ENCODE peak calls at places on chromosomes 7 and 10, in ten cellular contexts. X, U, W, A, I, B, K, T, Y and E are unnamed samples.

GRCh38 chr7:101077303-101078086 is 7.8 kb upstream of the TRIM56 start:
- DNase-seq in Y (peak), B (no peak), U (peak), W (no peak), T (no peak), I (peak), K (peak), X (no peak), A (peak), E (peak)

GRCh38 chr7:44980393-44981034 is 1.7 kb upstream of the MYO1G start:
- DNase-seq in A (no peak), W (no peak), T (no peak), I (peak), U (no peak), Y (no peak), B (no peak), X (no peak), K (peak), E (no peak)

GRCh38 chr7:29442146-29442545 is 121.5 kb upstream of the PRR15 start:
- DNase-seq in K (peak), X (no peak), B (peak), Y (peak), A (peak), W (no peak), I (peak), U (peak), T (no peak), E (no peak)

GRCh38 chr7:32037650-32038198 is 32.5 kb downstream of the PDE1C start:
- DNase-seq in W (no peak), A (no peak), Y (no peak), T (no peak), B (no peak), U (no peak), I (no peak), K (no peak), X (no peak), E (no peak)

GRCh38 chr7:90675982-90676381 is 79.9 kb downstream of the CDK14 start:
- DNase-seq in A (no peak), X (no peak), I (no peak), B (no peak), K (no peak), U (no peak), T (no peak), W (no peak), Y (no peak), E (no peak)

GRCh38 chr10:15321431-15322321 is 49.4 kb downstream of the FAM171A1 start:
- DNase-seq in W (peak), T (no peak), X (no peak), B (no peak), I (peak), A (no peak), Y (no peak), K (peak), U (no peak), E (no peak)

GRCh38 chr7:156602283-156602682 is 38.3 kb upstream of the RNF32 start:
- DNase-seq in Y (no peak), K (no peak), A (no peak), I (no peak), B (no peak), T (no peak), W (no peak), U (no peak), X (no peak), E (no peak)

GRCh38 chr10:32207544-32207943 is 139.4 kb downstream of the EPC1 start:
- DNase-seq in U (peak), I (peak), B (no peak), K (peak), W (no peak), T (peak), A (peak), X (no peak), Y (peak), E (no peak)

GRCh38 chr10:22849077-22849810 is 78.6 kb upstream of the ARMC3 start:
- DNase-seq in W (no peak), I (peak), K (peak), U (no peak), T (peak), A (no peak), Y (no peak), B (peak), X (peak), E (no peak)

GRCh38 chr10:58436071-58436470 is 50.9 kb downstream of the TFAM start:
- DNase-seq in A (peak), I (no peak), W (no peak), U (peak), T (no peak), K (peak), Y (peak), B (no peak), X (no peak), E (peak)

GRCh38 chr10:100730739-100731602 is 14.4 kb upstream of the PAX2 start:
- DNase-seq in W (no peak), X (no peak), T (no peak), I (no peak), B (no peak), Y (peak), K (peak), U (no peak), A (no peak), E (no peak)

GRCh38 chr10:109166935-109167334 is 756.4 kb downstream of the XPNPEP1 start:
- DNase-seq in U (no peak), X (no peak), Y (no peak), I (peak), K (no peak), A (peak), T (no peak), W (no peak), B (no peak), E (no peak)

GRCh38 chr7:40800771-40801170 is 666.0 kb downstream of the SUGCT start:
- DNase-seq in Y (no peak), W (no peak), T (no peak), A (no peak), I (no peak), X (no peak), B (no peak), K (no peak), U (no peak), E (no peak)

GRCh38 chr7:70694357-70694908 is 437.5 kb upstream of the GALNT17 start:
- DNase-seq in B (no peak), U (no peak), T (peak), W (no peak), I (peak), X (no peak), K (peak), A (no peak), Y (peak), E (no peak)

GRCh38 chr10:22986771-22987542 is 59.1 kb downstream of the ARMC3 start:
- DNase-seq in A (peak), T (no peak), W (no peak), B (no peak), K (peak), X (no peak), U (peak), I (peak), Y (no peak), E (no peak)

GRCh38 chr7:27640914-27641570 is 21.6 kb downstream of the HIBADH start:
- DNase-seq in X (no peak), U (no peak), A (peak), Y (no peak), K (peak), W (no peak), B (peak), I (peak), T (no peak), E (peak)

GRCh38 chr7:28277364-28277763 is 96.8 kb upstream of the JAZF1 start:
- DNase-seq in X (no peak), A (no peak), K (no peak), W (no peak), T (no peak), I (no peak), B (no peak), Y (no peak), U (no peak), E (no peak)

GRCh38 chr7:138773176-138773575 is 24.6 kb upstream of the TMEM213 start:
- DNase-seq in K (no peak), Y (no peak), B (no peak), I (no peak), X (no peak), U (no peak), A (no peak), W (no peak), T (no peak), E (no peak)

GRCh38 chr10:31318382-31318853 is 598 bp upstream of the ZEB1 start:
- DNase-seq in K (peak), T (peak), A (peak), B (peak), W (no peak), X (peak), I (peak), U (peak), Y (peak), E (peak)

GRCh38 chr7:135784013-135784412 is 35.4 kb upstream of the FAM180A start:
- DNase-seq in T (no peak), U (no peak), B (no peak), A (no peak), X (no peak), I (no peak), Y (no peak), W (no peak), K (no peak), E (no peak)

GRCh38 chr7:140079121-140079536 is 16.4 kb upstream of the PARP12 start:
- DNase-seq in T (no peak), X (no peak), Y (peak), W (no peak), B (peak), K (peak), U (no peak), A (peak), I (peak), E (no peak)

GRCh38 chr7:33250421-33250827 is 121.1 kb downstream of the BBS9 start:
- DNase-seq in U (no peak), T (no peak), Y (no peak), X (no peak), A (no peak), W (peak), I (peak), K (peak), B (peak), E (no peak)

GRCh38 chr7:99004781-99005500 is 126.6 kb downstream of the TRRAP start:
- DNase-seq in I (no peak), U (no peak), A (no peak), W (no peak), X (no peak), K (peak), Y (no peak), T (no peak), B (no peak), E (no peak)

GRCh38 chr10:79149345-79149661 is 80.5 kb downstream of the ZMIZ1 start:
- DNase-seq in Y (no peak), K (no peak), A (no peak), T (no peak), I (no peak), W (no peak), U (no peak), B (no peak), X (no peak), E (no peak)
- H3K4me3 ChIP-seq in Y (no peak), K (no peak), A (peak), T (peak), I (no peak), W (no peak), U (peak), B (no peak), X (no peak), E (no peak)

DNA sequence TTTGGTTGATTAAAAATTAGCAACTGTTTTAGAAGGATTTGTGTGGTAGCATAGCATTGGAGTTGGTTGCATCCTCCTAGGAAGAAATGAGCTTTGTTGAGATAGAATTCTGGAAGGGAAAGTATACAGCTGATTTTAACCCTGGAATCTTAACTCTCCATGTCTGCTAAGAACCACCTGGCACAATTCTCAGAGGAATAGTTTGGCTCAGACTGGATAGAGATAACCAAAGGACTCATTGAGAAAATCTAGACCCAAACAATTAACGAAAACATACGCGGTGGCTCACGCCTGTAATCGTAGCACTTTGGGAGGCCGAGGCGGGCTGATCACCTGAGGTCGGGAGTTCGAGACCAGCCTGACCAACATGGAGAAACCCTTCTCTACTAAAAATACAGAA is 99.1 kb upstream of the AOAH start:
- DNase-seq in T (no peak), U (no peak), W (no peak), Y (no peak), K (no peak), A (no peak), B (no peak), X (no peak), I (no peak), E (no peak)
- H3K4me3 ChIP-seq in T (no peak), U (no peak), W (no peak), Y (no peak), K (no peak), A (no peak), B (no peak), X (no peak), I (no peak), E (no peak)

DNA sequence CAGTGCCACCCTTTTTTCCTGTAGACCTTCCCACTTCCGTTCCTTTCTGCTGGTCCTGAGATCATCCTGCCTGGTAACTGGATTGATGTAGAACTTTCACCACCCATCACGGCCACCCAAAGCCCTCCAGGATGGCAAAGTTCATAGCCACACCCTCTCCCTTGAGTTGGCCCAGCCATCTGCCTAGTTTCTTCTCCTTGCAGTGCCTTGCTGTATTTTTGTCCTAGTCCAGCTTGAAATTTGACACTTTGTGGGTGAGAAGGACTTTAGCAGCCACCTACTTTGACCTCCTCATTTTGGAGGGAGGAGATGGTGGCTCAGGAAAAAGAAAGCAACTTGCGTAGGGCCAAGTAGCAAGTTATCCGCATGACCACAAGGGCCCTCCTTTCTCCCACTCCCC is 140.7 kb downstream of the BUB3 start:
- DNase-seq in X (no peak), U (no peak), B (no peak), Y (no peak), A (no peak), T (no peak), W (no peak), I (no peak), K (no peak), E (no peak)
- H3K4me3 ChIP-seq in X (no peak), U (no peak), B (no peak), Y (no peak), A (no peak), T (no peak), W (no peak), I (no peak), K (no peak), E (no peak)

GRCh38 chr7:22386865-22387264 is 29.9 kb upstream of the RAPGEF5 start:
- DNase-seq in B (no peak), X (no peak), W (no peak), A (no peak), U (no peak), I (no peak), T (no peak), Y (no peak), K (no peak), E (no peak)

GRCh38 chr7:22393825-22394458 is 37.0 kb upstream of the RAPGEF5 start:
- DNase-seq in T (no peak), X (no peak), K (peak), Y (peak), U (no peak), A (no peak), I (peak), B (peak), W (no peak), E (no peak)

GRCh38 chr7:22389892-22390291 is 32.9 kb upstream of the RAPGEF5 start:
- DNase-seq in K (no peak), Y (no peak), U (no peak), B (no peak), W (no peak), I (no peak), A (no peak), X (no peak), T (no peak), E (no peak)

GRCh38 chr7:22387583-22387982 is 30.6 kb upstream of the RAPGEF5 start:
- DNase-seq in K (peak), U (no peak), X (no peak), T (no peak), Y (no peak), W (no peak), A (no peak), I (peak), B (peak), E (no peak)

GRCh38 chr7:22390512-22390911 is 33.6 kb upstream of the RAPGEF5 start:
- DNase-seq in W (no peak), T (no peak), K (no peak), U (no peak), A (no peak), Y (no peak), X (no peak), B (no peak), I (no peak), E (no peak)
- H3K4me3 ChIP-seq in W (no peak), T (no peak), K (no peak), U (no peak), A (no peak), Y (no peak), X (no peak), B (no peak), I (no peak), E (no peak)

DNA sequence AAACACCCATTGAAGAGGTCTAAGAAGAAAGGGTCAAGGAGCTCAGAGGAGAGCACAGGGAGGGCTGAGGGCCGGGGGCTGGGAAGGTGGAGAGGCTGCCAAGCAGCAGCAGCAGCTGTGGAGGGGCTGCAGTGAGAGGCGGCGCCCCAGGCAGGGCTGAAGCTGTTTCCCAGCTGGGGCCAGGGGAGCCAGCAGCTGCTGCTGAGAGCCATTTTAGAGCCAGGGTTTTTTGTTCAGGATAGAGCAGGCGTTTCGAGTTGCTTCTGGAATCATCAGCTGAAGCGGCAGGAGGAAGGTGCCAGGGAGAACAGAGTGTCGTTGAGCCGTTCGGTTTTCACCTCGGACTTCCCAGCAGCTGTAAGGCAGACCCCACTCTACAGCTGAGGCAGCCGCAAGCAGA is 62.7 kb downstream of the LANCL2 start:
- DNase-seq in T (no peak), I (no peak), Y (peak), W (no peak), U (no peak), K (no peak), B (no peak), X (no peak), A (no peak), E (no peak)
- H3K4me3 ChIP-seq in T (no peak), I (no peak), Y (no peak), W (no peak), U (no peak), K (no peak), B (no peak), X (no peak), A (no peak), E (no peak)

DNA sequence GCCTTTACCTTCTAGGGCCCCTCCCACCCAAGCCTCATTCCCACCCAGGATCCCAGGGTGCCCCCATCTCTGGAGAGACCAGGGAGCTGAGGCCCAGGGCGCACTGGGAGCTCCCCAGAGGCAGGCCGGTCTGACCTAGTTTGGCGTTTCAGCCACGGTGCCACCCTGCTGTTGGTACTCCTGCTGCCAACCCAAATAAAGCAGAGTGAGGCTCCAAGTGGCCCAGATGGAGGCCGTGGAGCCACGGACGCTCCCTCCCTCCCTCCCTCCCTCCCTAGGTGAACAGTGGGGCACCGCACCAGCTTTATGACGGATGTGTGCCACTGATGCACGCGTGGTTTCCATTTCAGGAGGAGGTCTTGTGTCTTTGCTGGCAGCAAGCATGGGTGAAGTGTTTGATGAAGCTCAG is 1.8 kb downstream of the INPP5A start:
- DNase-seq in W (no peak), K (no peak), U (no peak), A (no peak), X (peak), B (no peak), T (peak), I (peak), Y (no peak), E (no peak)
- H3K4me3 ChIP-seq in W (peak), K (peak), U (no peak), A (peak), X (peak), B (peak), T (peak), I (peak), Y (no peak), E (peak)

GRCh38 chr10:26407406-26407969 is 30.7 kb upstream of the APBB1IP start:
- DNase-seq in I (peak), K (peak), U (no peak), X (no peak), Y (peak), T (no peak), A (peak), W (peak), B (no peak), E (peak)
- H3K4me3 ChIP-seq in I (no peak), K (no peak), U (no peak), X (no peak), Y (no peak), T (no peak), A (no peak), W (no peak), B (no peak), E (no peak)

DNA sequence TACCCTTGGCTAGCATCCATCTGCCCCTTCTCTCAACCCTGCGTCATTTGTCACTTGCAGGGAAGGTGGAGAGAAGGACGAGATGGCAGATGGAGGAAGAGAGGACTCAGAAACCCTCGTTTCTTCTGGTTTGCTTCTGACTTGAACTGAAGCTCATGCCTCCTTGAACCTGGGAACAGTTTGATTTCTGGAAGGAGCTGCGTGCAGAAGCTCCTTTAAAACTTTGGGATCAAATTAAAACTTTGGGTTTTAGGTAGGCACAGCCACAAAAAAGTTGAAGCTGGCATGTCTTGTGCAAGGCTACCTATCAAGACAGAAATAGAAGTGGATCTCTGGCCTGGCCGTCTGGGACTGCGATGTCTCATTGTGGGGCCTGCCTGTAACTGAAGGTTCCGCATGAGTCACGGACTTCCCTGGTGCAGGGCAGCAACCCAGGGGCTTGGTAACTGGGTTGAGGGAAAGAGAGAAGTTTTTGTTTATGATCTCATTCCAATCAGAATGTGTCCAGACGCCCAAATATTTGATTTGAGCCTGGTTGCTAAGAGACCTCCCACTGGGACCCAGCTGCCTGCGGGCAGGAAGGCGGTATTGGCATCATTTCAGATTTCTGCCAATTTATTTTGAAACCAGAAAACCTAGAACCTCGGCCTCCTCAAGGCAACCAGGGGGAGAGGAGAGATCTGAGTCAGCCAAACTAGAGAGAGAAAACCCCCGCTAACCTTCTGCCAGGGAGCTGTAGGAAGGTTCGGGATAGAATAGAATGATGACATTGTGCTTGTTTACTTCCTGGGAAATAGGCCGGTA is 15.8 kb upstream of the CAMK1D start:
- DNase-seq in U (peak), X (peak), T (peak), B (peak), K (peak), A (peak), W (peak), I (peak), Y (peak), E (peak)
- H3K4me3 ChIP-seq in U (peak), X (peak), T (no peak), B (no peak), K (no peak), A (peak), W (no peak), I (no peak), Y (no peak), E (no peak)